ENCODE peak calls at places on chromosomes 4 and X, in six cellular contexts. One of them, this sample, is unnamed.

GRCh38 chr4:165874799-165875371 is 1.8 kb downstream of the TLL1 start:
- DNase-seq in neural crest cell: peak; percentile 4
- DNase-seq in B cell: no peak
- DNase-seq in omental fat pad: no peak
- DNase-seq in osteoblast: peak; percentile 57
- DNase-seq in WTC11: peak; percentile 68
- DNase-seq in this sample: peak; percentile 45

GRCh38 chrX:86066998-86067397 is 19.6 kb upstream of the CHM start:
- DNase-seq in neural crest cell: no peak
- DNase-seq in B cell: no peak
- DNase-seq in omental fat pad: no peak
- DNase-seq in osteoblast: no peak
- DNase-seq in WTC11: no peak
- DNase-seq in this sample: no peak

GRCh38 chr4:1376841-1377605 is 29.2 kb downstream of the NKX1-1 start:
- DNase-seq in neural crest cell: no peak
- DNase-seq in B cell: no peak
- DNase-seq in omental fat pad: no peak
- DNase-seq in osteoblast: no peak
- DNase-seq in WTC11: peak; percentile 27
- DNase-seq in this sample: no peak

GRCh38 chr4:79748835-79749234 is 324.2 kb downstream of the ANTXR2 start:
- DNase-seq in neural crest cell: no peak
- DNase-seq in B cell: no peak
- DNase-seq in omental fat pad: no peak
- DNase-seq in osteoblast: no peak
- DNase-seq in WTC11: no peak
- DNase-seq in this sample: no peak

GRCh38 chrX:40653535-40653934 is 6.2 kb upstream of the CXorf38 start:
- DNase-seq in neural crest cell: no peak
- DNase-seq in B cell: no peak
- DNase-seq in omental fat pad: no peak
- DNase-seq in osteoblast: no peak
- DNase-seq in WTC11: no peak
- DNase-seq in this sample: no peak

GRCh38 chr4:187602339-187603092 is 393.1 kb upstream of the ZFP42 start:
- DNase-seq in neural crest cell: no peak
- DNase-seq in B cell: no peak
- DNase-seq in omental fat pad: no peak
- DNase-seq in osteoblast: no peak
- DNase-seq in WTC11: no peak
- DNase-seq in this sample: no peak

GRCh38 chrX:152638443-152638904 is 779 bp downstream of the GABRQ start:
- DNase-seq in neural crest cell: no peak
- DNase-seq in B cell: no peak
- DNase-seq in omental fat pad: no peak
- DNase-seq in osteoblast: no peak
- DNase-seq in WTC11: no peak
- DNase-seq in this sample: no peak

GRCh38 chrX:17494231-17494630 is 119.2 kb downstream of the NHS start:
- DNase-seq in neural crest cell: no peak
- DNase-seq in B cell: no peak
- DNase-seq in omental fat pad: no peak
- DNase-seq in osteoblast: no peak
- DNase-seq in WTC11: no peak
- DNase-seq in this sample: no peak

GRCh38 chr4:131063878-131064277 is 1967.9 kb downstream of the C4orf33 start:
- DNase-seq in neural crest cell: no peak
- DNase-seq in B cell: no peak
- DNase-seq in omental fat pad: no peak
- DNase-seq in osteoblast: no peak
- DNase-seq in WTC11: no peak
- DNase-seq in this sample: no peak

GRCh38 chrX:9676311-9676710 is 89.3 kb downstream of the GPR143 start:
- DNase-seq in neural crest cell: no peak
- DNase-seq in B cell: no peak
- DNase-seq in omental fat pad: no peak
- DNase-seq in osteoblast: no peak
- DNase-seq in WTC11: no peak
- DNase-seq in this sample: no peak

GRCh38 chr4:95362906-95363578 is 185.7 kb downstream of the UNC5C start:
- DNase-seq in neural crest cell: peak; percentile 22
- DNase-seq in B cell: no peak
- DNase-seq in omental fat pad: no peak
- DNase-seq in osteoblast: no peak
- DNase-seq in WTC11: peak; percentile 39
- DNase-seq in this sample: no peak

GRCh38 chr4:177632481-177632880 is 190.2 kb upstream of the AGA start:
- DNase-seq in neural crest cell: no peak
- DNase-seq in B cell: no peak
- DNase-seq in omental fat pad: no peak
- DNase-seq in osteoblast: no peak
- DNase-seq in WTC11: no peak
- DNase-seq in this sample: no peak

GRCh38 chrX:10608099-10608498 is 12.3 kb downstream of the MID1 start:
- DNase-seq in neural crest cell: no peak
- DNase-seq in B cell: no peak
- DNase-seq in omental fat pad: no peak
- DNase-seq in osteoblast: peak; percentile 76
- DNase-seq in WTC11: no peak
- DNase-seq in this sample: no peak

GRCh38 chrX:40845331-40845911 is 110.1 kb upstream of the MED14 start:
- DNase-seq in neural crest cell: no peak
- DNase-seq in B cell: no peak
- DNase-seq in omental fat pad: no peak
- DNase-seq in osteoblast: peak; percentile 91
- DNase-seq in WTC11: no peak
- DNase-seq in this sample: no peak

GRCh38 chrX:65392284-65392683 is 142.3 kb downstream of the LAS1L start:
- DNase-seq in neural crest cell: no peak
- DNase-seq in B cell: no peak
- DNase-seq in omental fat pad: no peak
- DNase-seq in osteoblast: no peak
- DNase-seq in WTC11: no peak
- DNase-seq in this sample: no peak

GRCh38 chrX:21305799-21306336 is 68.3 kb upstream of the CNKSR2 start:
- DNase-seq in neural crest cell: no peak
- DNase-seq in B cell: no peak
- DNase-seq in omental fat pad: no peak
- DNase-seq in osteoblast: no peak
- DNase-seq in WTC11: no peak
- DNase-seq in this sample: no peak

GRCh38 chrX:135974279-135974856 is 580 bp upstream of the MMGT1 start:
- DNase-seq in neural crest cell: peak; percentile 54
- DNase-seq in B cell: peak; percentile 79
- DNase-seq in omental fat pad: peak; percentile 36
- DNase-seq in osteoblast: no peak
- DNase-seq in WTC11: peak; percentile 68
- DNase-seq in this sample: peak; percentile 54

GRCh38 chr4:76197971-76198410 is 15.6 kb downstream of the SCARB2 start:
- DNase-seq in neural crest cell: peak; percentile 29
- DNase-seq in B cell: no peak
- DNase-seq in omental fat pad: no peak
- DNase-seq in osteoblast: no peak
- DNase-seq in WTC11: no peak
- DNase-seq in this sample: peak; percentile 48

GRCh38 chr4:8283631-8284121 is 14.1 kb downstream of the HTRA3 start:
- DNase-seq in neural crest cell: no peak
- DNase-seq in B cell: no peak
- DNase-seq in omental fat pad: no peak
- DNase-seq in osteoblast: no peak
- DNase-seq in WTC11: peak; percentile 62
- DNase-seq in this sample: no peak

GRCh38 chrX:13816899-13817298 is at the start of gene GPM6B:
- DNase-seq in neural crest cell: peak; percentile 8
- DNase-seq in B cell: no peak
- DNase-seq in omental fat pad: no peak
- DNase-seq in osteoblast: no peak
- DNase-seq in WTC11: no peak
- DNase-seq in this sample: no peak

GRCh38 chrX:95797344-95797743 is 887.3 kb upstream of the DIAPH2 start:
- DNase-seq in neural crest cell: no peak
- DNase-seq in B cell: no peak
- DNase-seq in omental fat pad: no peak
- DNase-seq in osteoblast: no peak
- DNase-seq in WTC11: no peak
- DNase-seq in this sample: no peak

GRCh38 chr4:8871417-8872401 is at the start of gene HMX1:
- DNase-seq in neural crest cell: peak; percentile 63
- DNase-seq in B cell: no peak
- DNase-seq in omental fat pad: no peak
- DNase-seq in osteoblast: peak; percentile 92
- DNase-seq in WTC11: peak; percentile 81
- DNase-seq in this sample: peak; percentile 48

DNA sequence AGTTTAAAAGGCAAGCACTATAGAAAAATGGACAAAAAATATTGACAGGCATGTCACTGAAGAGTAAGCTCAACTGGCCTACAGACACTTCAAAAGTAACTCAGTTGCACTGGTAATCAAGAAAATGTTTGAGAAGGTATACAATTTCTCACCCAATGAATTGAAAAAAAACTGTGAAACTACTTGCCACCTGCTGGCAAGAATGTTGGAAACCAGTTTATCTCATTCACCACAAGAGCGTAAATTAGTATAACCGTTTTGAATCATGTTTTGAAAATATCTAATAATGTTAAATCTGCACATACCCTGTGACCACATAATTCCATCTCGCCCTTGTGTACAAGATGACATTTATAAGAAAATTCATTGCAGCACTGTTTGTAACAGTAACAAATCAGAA is 31.7 kb downstream of the TXK start:
- DNase-seq in neural crest cell: no peak
- DNase-seq in B cell: no peak
- DNase-seq in omental fat pad: no peak
- DNase-seq in osteoblast: no peak
- DNase-seq in WTC11: no peak
- DNase-seq in this sample: no peak
- TF ChIP-seq CTCF in neural crest cell: peak; percentile 45
- TF ChIP-seq CTCF in B cell: no peak
- TF ChIP-seq CTCF in omental fat pad: no peak
- TF ChIP-seq CTCF in osteoblast: peak; percentile 27
- TF ChIP-seq CTCF in WTC11: no peak
- TF ChIP-seq CTCF in this sample: peak; percentile 51

GRCh38 chrX:150868625-150869024 is 29.8 kb downstream of the CD99L2 start:
- DNase-seq in neural crest cell: no peak
- DNase-seq in B cell: no peak
- DNase-seq in omental fat pad: no peak
- DNase-seq in osteoblast: no peak
- DNase-seq in WTC11: no peak
- DNase-seq in this sample: no peak

GRCh38 chrX:150871341-150871811 is 27.1 kb downstream of the CD99L2 start:
- DNase-seq in neural crest cell: no peak
- DNase-seq in B cell: no peak
- DNase-seq in omental fat pad: no peak
- DNase-seq in osteoblast: no peak
- DNase-seq in WTC11: no peak
- DNase-seq in this sample: no peak

GRCh38 chrX:150869450-150869849 is 29.0 kb downstream of the CD99L2 start:
- DNase-seq in neural crest cell: no peak
- DNase-seq in B cell: no peak
- DNase-seq in omental fat pad: no peak
- DNase-seq in osteoblast: no peak
- DNase-seq in WTC11: no peak
- DNase-seq in this sample: no peak

GRCh38 chrX:150870487-150871340 is 27.8 kb downstream of the CD99L2 start:
- DNase-seq in neural crest cell: no peak
- DNase-seq in B cell: no peak
- DNase-seq in omental fat pad: no peak
- DNase-seq in osteoblast: no peak
- DNase-seq in WTC11: no peak
- DNase-seq in this sample: no peak

DNA sequence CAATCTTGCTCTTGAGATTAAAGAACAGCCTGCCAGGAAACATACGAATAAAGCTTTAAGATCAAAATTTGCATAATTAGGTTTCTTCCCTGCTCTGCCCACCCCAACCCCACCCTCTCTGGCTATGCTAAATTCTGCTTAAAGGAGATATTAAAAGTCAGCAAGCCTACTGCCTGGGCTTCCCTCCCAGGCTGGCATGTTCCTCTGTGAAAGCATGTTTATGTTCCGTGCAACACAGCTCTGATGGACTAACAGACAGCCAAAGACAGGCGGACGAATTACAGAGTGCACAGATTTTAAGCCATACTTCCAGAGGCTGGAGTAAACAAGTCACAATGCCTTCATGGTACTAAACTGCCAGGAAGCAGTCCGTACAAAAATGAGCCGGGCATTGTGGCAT is 28.4 kb downstream of the CD99L2 start:
- DNase-seq in neural crest cell: no peak
- DNase-seq in B cell: no peak
- DNase-seq in omental fat pad: no peak
- DNase-seq in osteoblast: no peak
- DNase-seq in WTC11: no peak
- DNase-seq in this sample: no peak
- TF ChIP-seq CTCF in neural crest cell: no peak
- TF ChIP-seq CTCF in B cell: no peak
- TF ChIP-seq CTCF in omental fat pad: no peak
- TF ChIP-seq CTCF in osteoblast: no peak
- TF ChIP-seq CTCF in WTC11: no peak
- TF ChIP-seq CTCF in this sample: no peak

GRCh38 chr4:22129454-22130075 is 181.0 kb upstream of the KCNIP4 start:
- DNase-seq in neural crest cell: peak; percentile 45
- DNase-seq in B cell: no peak
- DNase-seq in omental fat pad: no peak
- DNase-seq in osteoblast: peak; percentile 27
- DNase-seq in WTC11: peak; percentile 66
- DNase-seq in this sample: no peak
- TF ChIP-seq CTCF in neural crest cell: peak; percentile 68
- TF ChIP-seq CTCF in B cell: no peak
- TF ChIP-seq CTCF in omental fat pad: no peak
- TF ChIP-seq CTCF in osteoblast: peak; percentile 76
- TF ChIP-seq CTCF in WTC11: peak; percentile 63
- TF ChIP-seq CTCF in this sample: no peak

GRCh38 chrX:131735127-131735526 is 191.3 kb downstream of the OR13H1 start:
- DNase-seq in neural crest cell: no peak
- DNase-seq in B cell: no peak
- DNase-seq in omental fat pad: no peak
- DNase-seq in osteoblast: peak; percentile 38
- DNase-seq in WTC11: no peak
- DNase-seq in this sample: no peak

GRCh38 chrX:131729295-131729694 is 185.4 kb downstream of the OR13H1 start:
- DNase-seq in neural crest cell: no peak
- DNase-seq in B cell: no peak
- DNase-seq in omental fat pad: peak; percentile 63
- DNase-seq in osteoblast: no peak
- DNase-seq in WTC11: no peak
- DNase-seq in this sample: no peak

GRCh38 chrX:131739823-131740222 is 195.9 kb downstream of the OR13H1 start:
- DNase-seq in neural crest cell: no peak
- DNase-seq in B cell: no peak
- DNase-seq in omental fat pad: no peak
- DNase-seq in osteoblast: no peak
- DNase-seq in WTC11: no peak
- DNase-seq in this sample: no peak

DNA sequence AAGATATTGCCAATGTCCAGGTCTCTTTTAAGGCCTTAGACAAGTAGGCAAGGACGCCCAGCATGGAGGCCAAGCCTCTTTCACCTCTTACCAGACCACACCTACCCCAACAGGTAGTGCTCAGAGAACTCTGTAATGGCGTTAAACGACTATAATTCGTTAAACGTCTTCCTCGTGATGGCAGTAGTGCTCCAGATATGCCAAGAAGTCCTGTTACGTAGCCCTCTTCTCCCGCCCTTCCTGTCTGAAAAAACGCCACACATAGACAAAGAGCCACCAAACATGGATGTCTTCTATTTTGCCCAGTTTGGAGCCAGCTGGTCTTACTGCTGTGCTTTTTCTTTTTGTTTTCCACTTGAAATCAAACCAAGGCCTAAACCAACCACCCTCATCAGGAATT is 190.7 kb downstream of the OR13H1 start:
- DNase-seq in neural crest cell: no peak
- DNase-seq in B cell: no peak
- DNase-seq in omental fat pad: peak; percentile 80
- DNase-seq in osteoblast: peak; percentile 30
- DNase-seq in WTC11: no peak
- DNase-seq in this sample: no peak
- TF ChIP-seq CTCF in neural crest cell: no peak
- TF ChIP-seq CTCF in B cell: no peak
- TF ChIP-seq CTCF in omental fat pad: no peak
- TF ChIP-seq CTCF in osteoblast: no peak
- TF ChIP-seq CTCF in WTC11: no peak
- TF ChIP-seq CTCF in this sample: no peak